ENCODE peak calls at places on chromosomes 6 and 20, in nine cellular contexts. S is fibroblast of the conjunctiva, L is SK-MEL-5, C is right cardiac atrium, W is hippocampal formation, V is posterior cingulate gyrus, M is naive B cell, X is SK-N-DZ, D is T-helper 2 cell. F is an unnamed sample.
A peak's percentile ranks its signal among the peaks of the same experiment; 100 is the strongest.

GRCh38 chr20:42635699-42636411 is 553.9 kb downstream of the PTPRT start:
- DNase-seq in W (no peak), V (no peak), M (no peak), S (no peak), C (no peak), D (no peak), L (no peak), X (no peak), F (no peak)

GRCh38 chr6:29647927-29648642 is 8.8 kb upstream of the MOG start:
- DNase-seq in V (no peak), D (no peak), S (no peak), M (no peak), C (no peak), L (peak; percentile 73), X (no peak), W (no peak), F (no peak)

GRCh38 chr6:114288696-114289095 is 54.1 kb downstream of the HS3ST5 start:
- DNase-seq in D (no peak), L (peak; percentile 82), V (no peak), C (no peak), S (no peak), X (no peak), W (no peak), M (no peak), F (no peak)

GRCh38 chr6:111737065-111737521 is 131.4 kb upstream of the TRAF3IP2 start:
- DNase-seq in S (no peak), D (no peak), C (no peak), L (no peak), V (no peak), X (no peak), W (no peak), M (no peak), F (no peak)

GRCh38 chr6:39294133-39294532 is 20.1 kb downstream of the KCNK17 start:
- DNase-seq in C (no peak), W (no peak), X (no peak), M (no peak), S (no peak), V (peak; percentile 24), L (no peak), D (no peak), F (no peak)

GRCh38 chr20:45308078-45308778 is at the start of gene MATN4:
- DNase-seq in X (no peak), L (no peak), S (no peak), V (no peak), M (no peak), D (no peak), C (peak; percentile 75), W (no peak), F (no peak)

GRCh38 chr6:33683051-33683571 is 28.4 kb downstream of the UQCC2 start:
- DNase-seq in L (peak; percentile 65), W (peak; percentile 73), M (no peak), S (no peak), X (no peak), V (peak; percentile 92), C (no peak), D (peak; percentile 49), F (peak; percentile 70)

GRCh38 chr6:113909224-113909856 is 52.2 kb downstream of the MARCKS start:
- DNase-seq in D (peak; percentile 2), S (peak; percentile 55), V (no peak), C (no peak), W (no peak), M (peak; percentile 45), L (peak; percentile 66), X (peak; percentile 66), F (no peak)

GRCh38 chr20:10611357-10611756 is 62.4 kb downstream of the JAG1 start:
- DNase-seq in L (peak; percentile 76), M (no peak), W (peak; percentile 5), D (no peak), S (no peak), V (no peak), C (peak; percentile 80), X (peak; percentile 34), F (no peak)

GRCh38 chr6:111417946-111418345 is 65.1 kb downstream of the REV3L start:
- DNase-seq in V (no peak), X (no peak), S (no peak), D (no peak), C (no peak), L (no peak), M (no peak), W (no peak), F (no peak)

GRCh38 chr6:163263998-163264661 is 150.4 kb upstream of the QKI start:
- DNase-seq in X (no peak), W (peak; percentile 54), S (no peak), V (no peak), M (no peak), L (no peak), C (no peak), D (no peak), F (peak; percentile 63)

GRCh38 chr20:58573257-58573656 is 58.1 kb upstream of the APCDD1L start:
- DNase-seq in M (no peak), L (no peak), X (no peak), W (no peak), V (no peak), C (no peak), S (no peak), D (no peak), F (no peak)

GRCh38 chr6:13554929-13555333 is 19.5 kb upstream of the SIRT5 start:
- DNase-seq in M (no peak), X (peak; percentile 54), S (no peak), D (no peak), C (peak; percentile 72), L (no peak), W (no peak), V (peak; percentile 93), F (peak; percentile 40)

GRCh38 chr20:50919567-50919966 is 11.7 kb downstream of the ADNP start:
- DNase-seq in V (no peak), C (no peak), S (peak; percentile 58), D (no peak), X (no peak), L (no peak), M (no peak), W (no peak), F (no peak)

GRCh38 chr20:50304883-50305635 is 114.4 kb downstream of the CEBPB start:
- DNase-seq in L (no peak), C (peak; percentile 94), V (peak; percentile 55), D (no peak), M (no peak), S (peak; percentile 79), X (peak; percentile 83), W (no peak), F (no peak)

GRCh38 chr20:60035-60918 is 27.2 kb upstream of the DEFB125 start:
- DNase-seq in C (no peak), X (no peak), W (no peak), D (no peak), V (no peak), S (no peak), L (peak; percentile 8), M (no peak), F (no peak)

GRCh38 chr6:158753826-158754225 is 65.3 kb downstream of the EZR start:
- DNase-seq in L (no peak), W (no peak), D (no peak), S (no peak), V (peak; percentile 59), M (no peak), X (no peak), C (no peak), F (no peak)

GRCh38 chr6:160121558-160121957 is at the start of gene SLC22A1:
- DNase-seq in D (no peak), S (no peak), C (no peak), V (no peak), M (no peak), L (no peak), X (no peak), W (no peak), F (no peak)

GRCh38 chr20:7742479-7742878 is 197.8 kb downstream of the HAO1 start:
- DNase-seq in S (peak; percentile 13), D (no peak), M (no peak), W (no peak), X (no peak), C (no peak), L (no peak), V (no peak), F (no peak)

GRCh38 chr20:19382371-19382770 is 169.9 kb downstream of the SLC24A3 start:
- DNase-seq in W (no peak), S (no peak), X (no peak), C (no peak), V (no peak), L (no peak), M (no peak), D (no peak), F (no peak)

GRCh38 chr20:63740070-63740500 is 509 bp downstream of the SLC2A4RG start:
- DNase-seq in X (no peak), M (peak; percentile 29), V (peak; percentile 70), C (peak; percentile 88), D (peak; percentile 52), S (peak; percentile 20), L (no peak), W (no peak), F (no peak)

GRCh38 chr6:34052918-34053608 is 92.8 kb downstream of the GRM4 start:
- DNase-seq in X (no peak), M (no peak), D (no peak), S (no peak), L (no peak), V (peak; percentile 68), C (no peak), W (no peak), F (no peak)

GRCh38 chr20:32780749-32781402 is 18.7 kb downstream of the DNMT3B start:
- DNase-seq in M (no peak), S (no peak), V (no peak), X (no peak), L (no peak), W (peak; percentile 54), C (no peak), D (no peak), F (peak; percentile 43)

GRCh38 chr6:99026135-99026534 is 78.4 kb upstream of the FBXL4 start:
- DNase-seq in W (no peak), X (no peak), C (no peak), L (no peak), M (no peak), V (no peak), D (no peak), S (no peak), F (no peak)

GRCh38 chr6:56637640-56638039 is 5.0 kb downstream of the DST start:
- DNase-seq in X (peak; percentile 65), V (no peak), D (no peak), S (peak; percentile 63), M (no peak), C (no peak), L (peak; percentile 69), W (no peak), F (no peak)

GRCh38 chr6:141641406-141641805 is 491.3 kb upstream of the GJE1 start:
- DNase-seq in L (no peak), D (no peak), W (no peak), M (no peak), S (no peak), C (no peak), V (no peak), X (no peak), F (no peak)

GRCh38 chr6:105603779-105604592 is 201.1 kb upstream of the PREP start:
- DNase-seq in M (no peak), S (no peak), X (no peak), V (no peak), C (no peak), W (no peak), L (no peak), D (no peak), F (no peak)

GRCh38 chr6:16292942-16293341 is 54.6 kb downstream of the GMPR start:
- DNase-seq in X (no peak), D (no peak), C (no peak), L (no peak), M (no peak), S (no peak), V (no peak), W (no peak), F (no peak)

GRCh38 chr6:89347825-89348224 is 4.7 kb downstream of the UBE2J1 start:
- DNase-seq in W (no peak), C (no peak), S (no peak), M (no peak), L (peak; percentile 20), X (no peak), V (no peak), D (no peak), F (no peak)

GRCh38 chr6:154367839-154368695 is 11.5 kb upstream of the IPCEF1 start:
- DNase-seq in D (no peak), M (no peak), S (no peak), C (no peak), X (no peak), L (no peak), V (no peak), W (no peak), F (no peak)

GRCh38 chr20:33209789-33210188 is 7.4 kb upstream of the BPIFA3 start:
- DNase-seq in S (peak; percentile 4), C (peak; percentile 79), D (no peak), W (peak; percentile 12), X (peak; percentile 31), L (peak; percentile 67), V (no peak), M (no peak), F (peak; percentile 27)

F was measured in anterior cingulate cortex.